ENCODE peak calls at places on chromosomes 2 and 18, in four cellular contexts. One of them, this sample, is unnamed.
A peak's percentile ranks its signal among the peaks of the same experiment; 100 is the strongest.

GRCh38 chr2:71619230-71619741 is 165.9 kb downstream of the DYSF start:
- DNase-seq in epithelial cell of proximal tubule: no peak
- DNase-seq in activated gamma-delta T cell treated with anti-CD3 and anti-CD28 coated beads, Interleukin-2, amount 50 U/mL, for 16 hours: no peak
- DNase-seq in small intestine: no peak
- DNase-seq in this sample: no peak

GRCh38 chr2:148201075-148202004 is 180.4 kb downstream of the MBD5 start:
- DNase-seq in epithelial cell of proximal tubule: no peak
- DNase-seq in small intestine: peak; percentile 59
- DNase-seq in activated gamma-delta T cell treated with anti-CD3 and anti-CD28 coated beads, Interleukin-2, amount 50 U/mL, for 16 hours: no peak
- DNase-seq in this sample: no peak

GRCh38 chr18:58269931-58270330 is 225.9 kb downstream of the NEDD4L start:
- DNase-seq in activated gamma-delta T cell treated with anti-CD3 and anti-CD28 coated beads, Interleukin-2, amount 50 U/mL, for 16 hours: no peak
- DNase-seq in epithelial cell of proximal tubule: no peak
- DNase-seq in small intestine: peak; percentile 51
- DNase-seq in this sample: peak; percentile 53

GRCh38 chr2:227155395-227155794 is 8.6 kb downstream of the COL4A4 start:
- DNase-seq in epithelial cell of proximal tubule: no peak
- DNase-seq in small intestine: no peak
- DNase-seq in activated gamma-delta T cell treated with anti-CD3 and anti-CD28 coated beads, Interleukin-2, amount 50 U/mL, for 16 hours: no peak
- DNase-seq in this sample: no peak

GRCh38 chr2:182031956-182032355 is 46.3 kb downstream of the PPP1R1C start:
- DNase-seq in epithelial cell of proximal tubule: no peak
- DNase-seq in small intestine: no peak
- DNase-seq in activated gamma-delta T cell treated with anti-CD3 and anti-CD28 coated beads, Interleukin-2, amount 50 U/mL, for 16 hours: no peak
- DNase-seq in this sample: no peak

GRCh38 chr2:162369577-162369976 is 25.6 kb downstream of the GCA start:
- DNase-seq in small intestine: no peak
- DNase-seq in activated gamma-delta T cell treated with anti-CD3 and anti-CD28 coated beads, Interleukin-2, amount 50 U/mL, for 16 hours: no peak
- DNase-seq in epithelial cell of proximal tubule: no peak
- DNase-seq in this sample: no peak

GRCh38 chr2:215660687-215661086 is 224.8 kb upstream of the FN1 start:
- DNase-seq in small intestine: no peak
- DNase-seq in epithelial cell of proximal tubule: peak; percentile 92
- DNase-seq in activated gamma-delta T cell treated with anti-CD3 and anti-CD28 coated beads, Interleukin-2, amount 50 U/mL, for 16 hours: no peak
- DNase-seq in this sample: peak; percentile 98

GRCh38 chr2:237689569-237690131 is 62.3 kb downstream of the LRRFIP1 start:
- DNase-seq in epithelial cell of proximal tubule: no peak
- DNase-seq in activated gamma-delta T cell treated with anti-CD3 and anti-CD28 coated beads, Interleukin-2, amount 50 U/mL, for 16 hours: no peak
- DNase-seq in small intestine: peak; percentile 26
- DNase-seq in this sample: no peak

GRCh38 chr2:239463541-239464165 is 62.8 kb upstream of the HDAC4 start:
- DNase-seq in activated gamma-delta T cell treated with anti-CD3 and anti-CD28 coated beads, Interleukin-2, amount 50 U/mL, for 16 hours: no peak
- DNase-seq in small intestine: peak; percentile 21
- DNase-seq in epithelial cell of proximal tubule: no peak
- DNase-seq in this sample: no peak

GRCh38 chr2:159856760-159857159 is 58.8 kb upstream of the CD302 start:
- DNase-seq in small intestine: no peak
- DNase-seq in activated gamma-delta T cell treated with anti-CD3 and anti-CD28 coated beads, Interleukin-2, amount 50 U/mL, for 16 hours: no peak
- DNase-seq in epithelial cell of proximal tubule: no peak
- DNase-seq in this sample: no peak

GRCh38 chr2:160694631-160695030 is 201.0 kb upstream of the RBMS1 start:
- DNase-seq in activated gamma-delta T cell treated with anti-CD3 and anti-CD28 coated beads, Interleukin-2, amount 50 U/mL, for 16 hours: no peak
- DNase-seq in small intestine: no peak
- DNase-seq in epithelial cell of proximal tubule: no peak
- DNase-seq in this sample: no peak

GRCh38 chr2:197934262-197934925 is 130.0 kb downstream of the PLCL1 start:
- DNase-seq in small intestine: no peak
- DNase-seq in epithelial cell of proximal tubule: no peak
- DNase-seq in activated gamma-delta T cell treated with anti-CD3 and anti-CD28 coated beads, Interleukin-2, amount 50 U/mL, for 16 hours: no peak
- DNase-seq in this sample: no peak

GRCh38 chr18:58201728-58202405 is 157.8 kb downstream of the NEDD4L start:
- DNase-seq in activated gamma-delta T cell treated with anti-CD3 and anti-CD28 coated beads, Interleukin-2, amount 50 U/mL, for 16 hours: no peak
- DNase-seq in epithelial cell of proximal tubule: no peak
- DNase-seq in small intestine: no peak
- DNase-seq in this sample: no peak

GRCh38 chr2:67631474-67631873 is 234.3 kb downstream of the ETAA1 start:
- DNase-seq in small intestine: no peak
- DNase-seq in epithelial cell of proximal tubule: no peak
- DNase-seq in activated gamma-delta T cell treated with anti-CD3 and anti-CD28 coated beads, Interleukin-2, amount 50 U/mL, for 16 hours: no peak
- DNase-seq in this sample: no peak

GRCh38 chr18:3456686-3457069 is 6.7 kb downstream of the TGIF1 start:
- DNase-seq in activated gamma-delta T cell treated with anti-CD3 and anti-CD28 coated beads, Interleukin-2, amount 50 U/mL, for 16 hours: no peak
- DNase-seq in epithelial cell of proximal tubule: peak; percentile 90
- DNase-seq in small intestine: peak; percentile 89
- DNase-seq in this sample: no peak

GRCh38 chr2:439077-439476 is 151.2 kb upstream of the ALKAL2 start:
- DNase-seq in epithelial cell of proximal tubule: no peak
- DNase-seq in activated gamma-delta T cell treated with anti-CD3 and anti-CD28 coated beads, Interleukin-2, amount 50 U/mL, for 16 hours: no peak
- DNase-seq in small intestine: no peak
- DNase-seq in this sample: no peak

GRCh38 chr2:45898819-45899218 is 247.3 kb downstream of the PRKCE start:
- DNase-seq in activated gamma-delta T cell treated with anti-CD3 and anti-CD28 coated beads, Interleukin-2, amount 50 U/mL, for 16 hours: no peak
- DNase-seq in small intestine: peak; percentile 20
- DNase-seq in epithelial cell of proximal tubule: no peak
- DNase-seq in this sample: no peak

GRCh38 chr2:128691526-128691925 is 372.9 kb upstream of the HS6ST1 start:
- DNase-seq in epithelial cell of proximal tubule: no peak
- DNase-seq in small intestine: no peak
- DNase-seq in activated gamma-delta T cell treated with anti-CD3 and anti-CD28 coated beads, Interleukin-2, amount 50 U/mL, for 16 hours: no peak
- DNase-seq in this sample: no peak

GRCh38 chr18:5142131-5142530 is 54.9 kb downstream of the AKAIN1 start:
- DNase-seq in activated gamma-delta T cell treated with anti-CD3 and anti-CD28 coated beads, Interleukin-2, amount 50 U/mL, for 16 hours: no peak
- DNase-seq in epithelial cell of proximal tubule: no peak
- DNase-seq in small intestine: no peak
- DNase-seq in this sample: no peak

GRCh38 chr2:74440005-74440377 is 1.7 kb downstream of the RTKN start:
- DNase-seq in epithelial cell of proximal tubule: no peak
- DNase-seq in activated gamma-delta T cell treated with anti-CD3 and anti-CD28 coated beads, Interleukin-2, amount 50 U/mL, for 16 hours: no peak
- DNase-seq in small intestine: peak; percentile 25
- DNase-seq in this sample: no peak

GRCh38 chr2:179440642-179441251 is 176.1 kb upstream of the SESTD1 start:
- DNase-seq in activated gamma-delta T cell treated with anti-CD3 and anti-CD28 coated beads, Interleukin-2, amount 50 U/mL, for 16 hours: no peak
- DNase-seq in epithelial cell of proximal tubule: no peak
- DNase-seq in small intestine: peak; percentile 41
- DNase-seq in this sample: no peak

GRCh38 chr2:61359058-61359457 is 111.8 kb downstream of the USP34 start:
- DNase-seq in activated gamma-delta T cell treated with anti-CD3 and anti-CD28 coated beads, Interleukin-2, amount 50 U/mL, for 16 hours: no peak
- DNase-seq in epithelial cell of proximal tubule: no peak
- DNase-seq in small intestine: no peak
- DNase-seq in this sample: no peak

GRCh38 chr2:80489718-80490117 is 185.2 kb upstream of the LRRTM1 start:
- DNase-seq in epithelial cell of proximal tubule: peak; percentile 15
- DNase-seq in small intestine: no peak
- DNase-seq in activated gamma-delta T cell treated with anti-CD3 and anti-CD28 coated beads, Interleukin-2, amount 50 U/mL, for 16 hours: no peak
- DNase-seq in this sample: peak; percentile 48

GRCh38 chr2:20164061-20164733 is 60.7 kb downstream of the SDC1 start:
- DNase-seq in small intestine: no peak
- DNase-seq in epithelial cell of proximal tubule: no peak
- DNase-seq in activated gamma-delta T cell treated with anti-CD3 and anti-CD28 coated beads, Interleukin-2, amount 50 U/mL, for 16 hours: no peak
- DNase-seq in this sample: no peak

GRCh38 chr2:56102866-56103265 is 80.9 kb upstream of the CCDC85A start:
- DNase-seq in epithelial cell of proximal tubule: no peak
- DNase-seq in activated gamma-delta T cell treated with anti-CD3 and anti-CD28 coated beads, Interleukin-2, amount 50 U/mL, for 16 hours: no peak
- DNase-seq in small intestine: no peak
- DNase-seq in this sample: no peak

GRCh38 chr2:182345384-182345783 is 81.5 kb downstream of the PDE1A start:
- DNase-seq in epithelial cell of proximal tubule: no peak
- DNase-seq in activated gamma-delta T cell treated with anti-CD3 and anti-CD28 coated beads, Interleukin-2, amount 50 U/mL, for 16 hours: no peak
- DNase-seq in small intestine: no peak
- DNase-seq in this sample: no peak

GRCh38 chr2:9378433-9379371 is 44.6 kb downstream of the ITGB1BP1 start:
- DNase-seq in small intestine: no peak
- DNase-seq in activated gamma-delta T cell treated with anti-CD3 and anti-CD28 coated beads, Interleukin-2, amount 50 U/mL, for 16 hours: no peak
- DNase-seq in epithelial cell of proximal tubule: no peak
- DNase-seq in this sample: no peak

GRCh38 chr2:40220177-40220925 is 231.5 kb downstream of the SLC8A1 start:
- DNase-seq in activated gamma-delta T cell treated with anti-CD3 and anti-CD28 coated beads, Interleukin-2, amount 50 U/mL, for 16 hours: no peak
- DNase-seq in epithelial cell of proximal tubule: no peak
- DNase-seq in small intestine: no peak
- DNase-seq in this sample: no peak

GRCh38 chr2:45851576-45852304 is 200.3 kb downstream of the PRKCE start:
- DNase-seq in activated gamma-delta T cell treated with anti-CD3 and anti-CD28 coated beads, Interleukin-2, amount 50 U/mL, for 16 hours: no peak
- DNase-seq in epithelial cell of proximal tubule: no peak
- DNase-seq in small intestine: no peak
- DNase-seq in this sample: peak; percentile 45

GRCh38 chr18:80147037-80147417 is 38.0 kb downstream of the ADNP2 start:
- DNase-seq in small intestine: peak; percentile 8
- DNase-seq in epithelial cell of proximal tubule: no peak
- DNase-seq in activated gamma-delta T cell treated with anti-CD3 and anti-CD28 coated beads, Interleukin-2, amount 50 U/mL, for 16 hours: no peak
- DNase-seq in this sample: no peak

GRCh38 chr2:176852667-176853066 is 359.9 kb upstream of the HNRNPA3 start:
- DNase-seq in small intestine: peak; percentile 59
- DNase-seq in activated gamma-delta T cell treated with anti-CD3 and anti-CD28 coated beads, Interleukin-2, amount 50 U/mL, for 16 hours: peak; percentile 21
- DNase-seq in epithelial cell of proximal tubule: no peak
- DNase-seq in this sample: no peak

GRCh38 chr2:98768765-98769476 is 38.0 kb upstream of the MGAT4A start:
- DNase-seq in epithelial cell of proximal tubule: no peak
- DNase-seq in activated gamma-delta T cell treated with anti-CD3 and anti-CD28 coated beads, Interleukin-2, amount 50 U/mL, for 16 hours: no peak
- DNase-seq in small intestine: no peak
- DNase-seq in this sample: no peak

GRCh38 chr2:222690564-222691200 is 19.2 kb downstream of the MOGAT1 start:
- DNase-seq in epithelial cell of proximal tubule: no peak
- DNase-seq in activated gamma-delta T cell treated with anti-CD3 and anti-CD28 coated beads, Interleukin-2, amount 50 U/mL, for 16 hours: peak; percentile 52
- DNase-seq in small intestine: peak; percentile 77
- DNase-seq in this sample: no peak

This sample was measured in kidney epithelial cell.